ENCODE peak calls at places on chromosomes 7 and 10, in ten cellular contexts. One of them, this sample, is unnamed.

GRCh38 chr7:2978403-2978802 is 65.3 kb downstream of the CARD11 start:
- DNase-seq in AG04450: no peak
- DNase-seq in GM12865: peak
- DNase-seq in fibroblast of lung: peak
- DNase-seq in DND-41: no peak
- DNase-seq in dorsolateral prefrontal cortex: no peak
- DNase-seq in SJSA1: no peak
- DNase-seq in cardiac fibroblast: no peak
- DNase-seq in mesendoderm: peak
- DNase-seq in psoas muscle: no peak
- DNase-seq in this sample: no peak

GRCh38 chr10:31749293-31749692 is 179.3 kb downstream of the ARHGAP12 start:
- DNase-seq in GM12865: no peak
- DNase-seq in dorsolateral prefrontal cortex: no peak
- DNase-seq in fibroblast of lung: peak
- DNase-seq in DND-41: no peak
- DNase-seq in AG04450: no peak
- DNase-seq in psoas muscle: no peak
- DNase-seq in mesendoderm: no peak
- DNase-seq in cardiac fibroblast: no peak
- DNase-seq in SJSA1: no peak
- DNase-seq in this sample: no peak

GRCh38 chr10:110008518-110009339 is 945 bp downstream of the ADD3 start:
- DNase-seq in mesendoderm: peak
- DNase-seq in dorsolateral prefrontal cortex: no peak
- DNase-seq in GM12865: peak
- DNase-seq in psoas muscle: no peak
- DNase-seq in fibroblast of lung: no peak
- DNase-seq in DND-41: peak
- DNase-seq in cardiac fibroblast: no peak
- DNase-seq in SJSA1: peak
- DNase-seq in AG04450: no peak
- DNase-seq in this sample: peak

GRCh38 chr10:12847361-12847975 is 154.0 kb downstream of the CCDC3 start:
- DNase-seq in SJSA1: no peak
- DNase-seq in DND-41: peak
- DNase-seq in GM12865: peak
- DNase-seq in dorsolateral prefrontal cortex: no peak
- DNase-seq in fibroblast of lung: no peak
- DNase-seq in psoas muscle: no peak
- DNase-seq in AG04450: no peak
- DNase-seq in cardiac fibroblast: no peak
- DNase-seq in mesendoderm: peak
- DNase-seq in this sample: no peak

GRCh38 chr7:73652541-73652949 is 15.1 kb upstream of the VPS37D start:
- DNase-seq in SJSA1: no peak
- DNase-seq in AG04450: no peak
- DNase-seq in cardiac fibroblast: no peak
- DNase-seq in fibroblast of lung: no peak
- DNase-seq in GM12865: no peak
- DNase-seq in mesendoderm: no peak
- DNase-seq in psoas muscle: no peak
- DNase-seq in dorsolateral prefrontal cortex: no peak
- DNase-seq in DND-41: no peak
- DNase-seq in this sample: no peak

GRCh38 chr7:88344956-88345832 is 38.5 kb upstream of the STEAP4 start:
- DNase-seq in GM12865: peak
- DNase-seq in cardiac fibroblast: peak
- DNase-seq in dorsolateral prefrontal cortex: peak
- DNase-seq in mesendoderm: peak
- DNase-seq in DND-41: peak
- DNase-seq in SJSA1: no peak
- DNase-seq in fibroblast of lung: peak
- DNase-seq in AG04450: peak
- DNase-seq in psoas muscle: peak
- DNase-seq in this sample: no peak

GRCh38 chr10:79001082-79001885 is 67.5 kb upstream of the ZMIZ1 start:
- DNase-seq in AG04450: no peak
- DNase-seq in dorsolateral prefrontal cortex: no peak
- DNase-seq in SJSA1: peak
- DNase-seq in fibroblast of lung: peak
- DNase-seq in mesendoderm: no peak
- DNase-seq in DND-41: no peak
- DNase-seq in GM12865: no peak
- DNase-seq in psoas muscle: peak
- DNase-seq in cardiac fibroblast: peak
- DNase-seq in this sample: no peak

GRCh38 chr7:122316467-122317394 is 12.2 kb upstream of the FEZF1 start:
- DNase-seq in fibroblast of lung: no peak
- DNase-seq in mesendoderm: no peak
- DNase-seq in DND-41: no peak
- DNase-seq in psoas muscle: no peak
- DNase-seq in GM12865: no peak
- DNase-seq in dorsolateral prefrontal cortex: no peak
- DNase-seq in SJSA1: no peak
- DNase-seq in AG04450: no peak
- DNase-seq in cardiac fibroblast: no peak
- DNase-seq in this sample: no peak

GRCh38 chr7:55019329-55019690 is 493 bp downstream of the EGFR start:
- DNase-seq in cardiac fibroblast: peak
- DNase-seq in mesendoderm: peak
- DNase-seq in fibroblast of lung: peak
- DNase-seq in DND-41: no peak
- DNase-seq in GM12865: no peak
- DNase-seq in psoas muscle: peak
- DNase-seq in SJSA1: peak
- DNase-seq in AG04450: no peak
- DNase-seq in dorsolateral prefrontal cortex: no peak
- DNase-seq in this sample: peak

GRCh38 chr10:75235375-75236177 is at the start of gene COMTD1:
- DNase-seq in dorsolateral prefrontal cortex: peak
- DNase-seq in AG04450: peak
- DNase-seq in mesendoderm: peak
- DNase-seq in psoas muscle: peak
- DNase-seq in cardiac fibroblast: peak
- DNase-seq in DND-41: peak
- DNase-seq in SJSA1: peak
- DNase-seq in GM12865: peak
- DNase-seq in fibroblast of lung: peak
- DNase-seq in this sample: peak

GRCh38 chr7:11341285-11341944 is 367.7 kb downstream of the PHF14 start:
- DNase-seq in psoas muscle: no peak
- DNase-seq in DND-41: no peak
- DNase-seq in fibroblast of lung: peak
- DNase-seq in GM12865: peak
- DNase-seq in mesendoderm: peak
- DNase-seq in SJSA1: no peak
- DNase-seq in AG04450: no peak
- DNase-seq in dorsolateral prefrontal cortex: no peak
- DNase-seq in cardiac fibroblast: peak
- DNase-seq in this sample: no peak

GRCh38 chr10:121373411-121373810 is 224.8 kb downstream of the FGFR2 start:
- DNase-seq in cardiac fibroblast: no peak
- DNase-seq in psoas muscle: no peak
- DNase-seq in AG04450: no peak
- DNase-seq in fibroblast of lung: peak
- DNase-seq in GM12865: no peak
- DNase-seq in dorsolateral prefrontal cortex: no peak
- DNase-seq in DND-41: no peak
- DNase-seq in mesendoderm: no peak
- DNase-seq in SJSA1: no peak
- DNase-seq in this sample: no peak

GRCh38 chr7:78487464-78487863 is 688.9 kb downstream of the PHTF2 start:
- DNase-seq in dorsolateral prefrontal cortex: no peak
- DNase-seq in fibroblast of lung: no peak
- DNase-seq in psoas muscle: no peak
- DNase-seq in SJSA1: no peak
- DNase-seq in AG04450: no peak
- DNase-seq in DND-41: no peak
- DNase-seq in GM12865: no peak
- DNase-seq in mesendoderm: no peak
- DNase-seq in cardiac fibroblast: no peak
- DNase-seq in this sample: no peak

GRCh38 chr10:103879409-103879808 is 24.0 kb upstream of the SH3PXD2A start:
- DNase-seq in GM12865: no peak
- DNase-seq in dorsolateral prefrontal cortex: no peak
- DNase-seq in DND-41: no peak
- DNase-seq in fibroblast of lung: no peak
- DNase-seq in AG04450: no peak
- DNase-seq in cardiac fibroblast: no peak
- DNase-seq in SJSA1: no peak
- DNase-seq in psoas muscle: no peak
- DNase-seq in mesendoderm: no peak
- DNase-seq in this sample: no peak

GRCh38 chr7:39651262-39651661 is 27.9 kb downstream of the RALA start:
- DNase-seq in fibroblast of lung: peak
- DNase-seq in mesendoderm: no peak
- DNase-seq in SJSA1: peak
- DNase-seq in GM12865: no peak
- DNase-seq in cardiac fibroblast: peak
- DNase-seq in psoas muscle: no peak
- DNase-seq in AG04450: peak
- DNase-seq in DND-41: no peak
- DNase-seq in dorsolateral prefrontal cortex: no peak
- DNase-seq in this sample: no peak

GRCh38 chr10:82221750-82222149 is 346.8 kb downstream of the NRG3 start:
- DNase-seq in SJSA1: no peak
- DNase-seq in DND-41: no peak
- DNase-seq in dorsolateral prefrontal cortex: no peak
- DNase-seq in psoas muscle: no peak
- DNase-seq in cardiac fibroblast: no peak
- DNase-seq in AG04450: no peak
- DNase-seq in GM12865: no peak
- DNase-seq in fibroblast of lung: no peak
- DNase-seq in mesendoderm: peak
- DNase-seq in this sample: no peak

GRCh38 chr10:80410578-80411145 is 2.3 kb downstream of the PRXL2A start:
- DNase-seq in DND-41: no peak
- DNase-seq in mesendoderm: no peak
- DNase-seq in GM12865: no peak
- DNase-seq in fibroblast of lung: no peak
- DNase-seq in dorsolateral prefrontal cortex: no peak
- DNase-seq in cardiac fibroblast: no peak
- DNase-seq in AG04450: no peak
- DNase-seq in psoas muscle: no peak
- DNase-seq in SJSA1: no peak
- DNase-seq in this sample: no peak
- H3K4me3 ChIP-seq in DND-41: no peak
- H3K4me3 ChIP-seq in mesendoderm: no peak
- H3K4me3 ChIP-seq in GM12865: no peak
- H3K4me3 ChIP-seq in fibroblast of lung: no peak
- H3K4me3 ChIP-seq in dorsolateral prefrontal cortex: peak
- H3K4me3 ChIP-seq in cardiac fibroblast: no peak
- H3K4me3 ChIP-seq in AG04450: no peak
- H3K4me3 ChIP-seq in psoas muscle: peak
- H3K4me3 ChIP-seq in SJSA1: no peak
- H3K4me3 ChIP-seq in this sample: no peak

DNA sequence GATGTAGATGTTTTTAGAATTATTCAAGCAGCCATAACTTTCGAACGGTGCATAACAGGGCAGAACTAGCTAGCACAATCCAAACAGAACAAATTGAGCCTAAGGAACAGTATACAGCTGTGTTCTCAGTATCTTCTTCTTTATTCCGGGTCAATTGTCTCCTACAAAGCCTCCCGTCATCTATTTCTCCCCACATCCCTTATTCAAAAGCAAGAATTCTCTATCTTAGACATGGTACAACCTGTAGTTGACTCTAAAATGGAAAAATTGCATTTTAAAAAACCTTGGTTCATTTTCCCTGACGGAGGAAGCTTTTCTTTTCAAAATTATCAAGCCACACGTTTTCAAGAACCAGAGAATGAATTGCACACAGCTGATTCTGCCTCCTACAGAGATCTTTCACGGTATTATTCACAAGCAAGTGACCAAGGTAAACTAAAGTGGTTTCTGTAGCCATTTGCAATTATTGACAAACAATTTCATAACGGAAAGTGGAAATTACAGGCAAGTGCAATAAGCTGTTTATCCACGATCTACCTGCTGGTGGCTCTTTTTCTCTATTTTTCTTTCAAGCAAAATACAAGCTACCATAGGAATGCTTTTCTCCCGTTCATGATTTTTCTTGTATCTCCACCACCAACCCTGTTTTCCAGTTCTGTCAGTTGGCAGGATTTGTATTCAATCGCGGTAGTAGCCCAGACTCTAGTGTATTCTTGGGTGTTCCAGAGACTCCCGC is 2.3 kb downstream of the GRM8 start:
- DNase-seq in AG04450: no peak
- DNase-seq in dorsolateral prefrontal cortex: no peak
- DNase-seq in SJSA1: no peak
- DNase-seq in cardiac fibroblast: no peak
- DNase-seq in psoas muscle: no peak
- DNase-seq in fibroblast of lung: no peak
- DNase-seq in GM12865: no peak
- DNase-seq in mesendoderm: no peak
- DNase-seq in DND-41: no peak
- DNase-seq in this sample: no peak
- H3K4me3 ChIP-seq in AG04450: no peak
- H3K4me3 ChIP-seq in dorsolateral prefrontal cortex: peak
- H3K4me3 ChIP-seq in SJSA1: no peak
- H3K4me3 ChIP-seq in cardiac fibroblast: no peak
- H3K4me3 ChIP-seq in psoas muscle: peak
- H3K4me3 ChIP-seq in fibroblast of lung: no peak
- H3K4me3 ChIP-seq in GM12865: no peak
- H3K4me3 ChIP-seq in mesendoderm: no peak
- H3K4me3 ChIP-seq in DND-41: no peak
- H3K4me3 ChIP-seq in this sample: peak

DNA sequence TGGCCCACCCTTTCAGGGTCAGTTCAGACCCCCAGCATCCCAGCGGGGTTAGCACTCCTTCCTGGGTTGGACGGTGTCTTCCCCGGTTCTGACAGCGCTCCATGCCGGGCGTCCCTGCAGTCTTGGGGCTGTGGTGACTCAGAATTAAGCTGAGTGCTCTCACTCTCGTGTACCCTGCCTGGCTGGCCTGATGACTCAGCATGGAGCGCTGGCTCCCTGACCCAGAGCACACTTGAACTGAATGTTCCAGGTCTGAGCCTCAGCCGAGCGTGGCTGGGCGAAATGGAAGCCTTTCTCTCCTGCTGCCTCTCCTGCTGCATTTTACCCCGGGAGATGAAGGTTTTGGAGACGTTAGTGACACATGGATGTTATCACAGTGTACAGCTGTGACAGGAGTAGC is 7.1 kb downstream of the BAG3 start:
- DNase-seq in fibroblast of lung: peak
- DNase-seq in psoas muscle: peak
- DNase-seq in mesendoderm: peak
- DNase-seq in GM12865: no peak
- DNase-seq in AG04450: peak
- DNase-seq in SJSA1: peak
- DNase-seq in dorsolateral prefrontal cortex: peak
- DNase-seq in cardiac fibroblast: peak
- DNase-seq in DND-41: no peak
- DNase-seq in this sample: peak
- H3K4me3 ChIP-seq in fibroblast of lung: peak
- H3K4me3 ChIP-seq in psoas muscle: peak
- H3K4me3 ChIP-seq in mesendoderm: no peak
- H3K4me3 ChIP-seq in GM12865: no peak
- H3K4me3 ChIP-seq in AG04450: peak
- H3K4me3 ChIP-seq in SJSA1: no peak
- H3K4me3 ChIP-seq in dorsolateral prefrontal cortex: peak
- H3K4me3 ChIP-seq in cardiac fibroblast: no peak
- H3K4me3 ChIP-seq in DND-41: no peak
- H3K4me3 ChIP-seq in this sample: no peak

GRCh38 chr10:59970396-59971368 is 64.3 kb upstream of the CCDC6 start:
- DNase-seq in fibroblast of lung: no peak
- DNase-seq in GM12865: peak
- DNase-seq in SJSA1: no peak
- DNase-seq in dorsolateral prefrontal cortex: no peak
- DNase-seq in AG04450: no peak
- DNase-seq in DND-41: no peak
- DNase-seq in psoas muscle: no peak
- DNase-seq in cardiac fibroblast: no peak
- DNase-seq in mesendoderm: peak
- DNase-seq in this sample: no peak
- H3K4me3 ChIP-seq in fibroblast of lung: no peak
- H3K4me3 ChIP-seq in GM12865: no peak
- H3K4me3 ChIP-seq in SJSA1: no peak
- H3K4me3 ChIP-seq in dorsolateral prefrontal cortex: no peak
- H3K4me3 ChIP-seq in AG04450: no peak
- H3K4me3 ChIP-seq in DND-41: no peak
- H3K4me3 ChIP-seq in psoas muscle: no peak
- H3K4me3 ChIP-seq in cardiac fibroblast: no peak
- H3K4me3 ChIP-seq in mesendoderm: no peak
- H3K4me3 ChIP-seq in this sample: no peak

This sample was measured in breast epithelium.